ENCODE peak calls at places on chromosomes 3 and 15, in nine cellular contexts. X, P, L, T, R, V, U, E and O are unnamed samples.

GRCh38 chr3:46705022-46705530 is 3.9 kb downstream of the TMIE start:
- DNase-seq in X (peak; percentile 70), P (peak; percentile 71), L (peak; percentile 93), T (peak; percentile 75), R (no peak), V (peak; percentile 58), U (peak; percentile 59), E (peak; percentile 49), O (peak; percentile 61)

GRCh38 chr15:82849556-82850241 is 40.3 kb downstream of the WHAMM start:
- DNase-seq in X (no peak), P (peak; percentile 74), L (peak; percentile 96), T (peak; percentile 87), R (peak; percentile 84), V (peak; percentile 85), U (peak; percentile 74), E (peak; percentile 50), O (peak; percentile 73)

GRCh38 chr3:144273611-144274010 is 302.0 kb downstream of the DIPK2A start:
- DNase-seq in X (no peak), P (no peak), L (no peak), T (no peak), R (no peak), V (no peak), U (peak; percentile 15), E (no peak), O (no peak)

GRCh38 chr3:126202281-126203079 is 22.1 kb upstream of the ALDH1L1 start:
- DNase-seq in X (no peak), P (no peak), L (no peak), T (no peak), R (no peak), V (peak; percentile 64), U (no peak), E (no peak), O (no peak)

GRCh38 chr3:160748787-160749186 is 7.2 kb upstream of the PPM1L start:
- DNase-seq in X (no peak), P (no peak), L (no peak), T (no peak), R (no peak), V (no peak), U (no peak), E (no peak), O (no peak)

GRCh38 chr3:124107491-124107890 is 115.6 kb upstream of the ROPN1 start:
- DNase-seq in X (no peak), P (no peak), L (no peak), T (no peak), R (no peak), V (no peak), U (no peak), E (no peak), O (no peak)

GRCh38 chr3:128226794-128227399 is 73.6 kb downstream of the EEFSEC start:
- DNase-seq in X (no peak), P (peak; percentile 49), L (peak; percentile 90), T (peak; percentile 32), R (peak; percentile 10), V (peak; percentile 55), U (peak; percentile 7), E (peak; percentile 38), O (no peak)

GRCh38 chr3:64048631-64049061 is 25.4 kb upstream of the PSMD6 start:
- DNase-seq in X (no peak), P (no peak), L (peak; percentile 55), T (no peak), R (no peak), V (no peak), U (peak; percentile 16), E (no peak), O (no peak)

GRCh38 chr3:183108002-183108449 is 8.7 kb upstream of the MCCC1 start:
- DNase-seq in X (no peak), P (no peak), L (no peak), T (no peak), R (no peak), V (peak; percentile 35), U (peak; percentile 44), E (no peak), O (no peak)

GRCh38 chr3:78847203-78847602 is 920.6 kb downstream of the ROBO1 start:
- DNase-seq in X (no peak), P (no peak), L (no peak), T (no peak), R (no peak), V (no peak), U (no peak), E (no peak), O (no peak)

GRCh38 chr3:105354429-105354828 is 12.3 kb upstream of the ALCAM start:
- DNase-seq in X (no peak), P (no peak), L (peak; percentile 78), T (no peak), R (no peak), V (no peak), U (no peak), E (no peak), O (no peak)

GRCh38 chr15:89143503-89144162 is 55.4 kb downstream of the ABHD2 start:
- DNase-seq in X (no peak), P (no peak), L (no peak), T (no peak), R (no peak), V (peak; percentile 93), U (peak; percentile 90), E (no peak), O (no peak)

GRCh38 chr3:31841515-31841914 is 139.5 kb downstream of the OSBPL10 start:
- DNase-seq in X (no peak), P (no peak), L (no peak), T (no peak), R (no peak), V (no peak), U (no peak), E (no peak), O (no peak)

DNA sequence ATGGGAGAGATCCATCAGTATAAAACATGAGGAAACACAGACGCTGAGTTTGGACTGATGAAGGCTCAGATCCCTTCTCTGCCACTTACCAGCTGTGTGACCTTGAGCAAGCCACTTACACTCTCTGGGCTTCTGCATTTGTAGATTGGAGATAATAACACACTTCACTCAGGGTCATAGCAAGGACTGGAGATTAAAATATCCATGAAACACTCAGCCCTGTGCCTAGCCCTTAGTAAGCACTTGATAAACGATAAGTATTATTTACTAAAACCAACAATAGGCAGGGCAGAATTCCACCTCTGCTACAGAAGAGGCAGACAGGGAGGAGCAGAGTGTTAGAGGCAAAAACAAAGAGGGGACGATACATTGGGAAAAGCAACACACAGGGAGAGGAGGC is 420.5 kb upstream of the WNT5A start:
- DNase-seq in X (no peak), P (no peak), L (no peak), T (no peak), R (no peak), V (no peak), U (no peak), E (no peak), O (no peak)
- H3K27ac ChIP-seq in X (no peak overlapping the region), P (no peak overlapping the region), L (no peak overlapping the region), T (no peak overlapping the region), R (no peak overlapping the region), V (no peak overlapping the region), U (no peak overlapping the region), E (no peak overlapping the region), O (no peak overlapping the region)

GRCh38 chr3:132289311-132289710 is 27.9 kb upstream of the ACP3 start:
- DNase-seq in X (no peak), P (no peak), L (no peak), T (no peak), R (no peak), V (no peak), U (no peak), E (no peak), O (no peak)
- TF ChIP-seq CTCF in X (no peak), P (no peak), L (no peak), T (no peak), R (no peak), V (no peak), U (no peak), E (no peak), O (no peak)

DNA sequence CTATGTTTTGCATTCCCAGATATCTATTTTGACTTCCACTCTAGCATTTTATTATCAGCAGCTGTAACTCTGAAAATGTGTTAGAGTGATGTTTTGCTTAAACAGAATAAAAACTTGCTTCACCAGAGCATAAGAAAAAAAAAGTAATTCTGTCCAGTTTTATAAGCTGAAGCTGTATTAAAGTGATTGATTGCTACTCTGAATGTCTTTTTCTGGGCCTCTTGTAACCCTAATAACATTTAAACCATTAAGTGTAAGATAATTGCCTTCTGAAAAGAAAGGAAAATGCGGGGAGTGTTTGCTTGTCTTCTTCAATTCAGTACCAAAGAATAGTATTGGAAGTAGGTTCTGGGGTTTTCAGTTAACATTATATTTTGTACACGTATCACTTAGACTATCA is 57.9 kb upstream of the UBE2E1 start:
- DNase-seq in X (no peak), P (no peak), L (no peak), T (no peak), R (no peak), V (no peak), U (no peak), E (no peak), O (no peak)
- H3K27ac ChIP-seq in X (no peak overlapping the region), P (no peak overlapping the region), L (no peak overlapping the region), T (no peak overlapping the region), R (no peak overlapping the region), V (no peak overlapping the region), U (no peak overlapping the region), E (no peak overlapping the region), O (no peak overlapping the region)

GRCh38 chr3:133781570-133781969 is 24.0 kb upstream of the SRPRB start:
- DNase-seq in X (no peak), P (no peak), L (no peak), T (no peak), R (no peak), V (no peak), U (no peak), E (no peak), O (no peak)
- TF ChIP-seq CTCF in X (no peak), P (no peak), L (no peak), T (no peak), R (no peak), V (no peak), U (no peak), E (no peak), O (no peak)

GRCh38 chr15:51414256-51414860 is 72.9 kb downstream of the GLDN start:
- DNase-seq in X (no peak), P (no peak), L (no peak), T (no peak), R (no peak), V (no peak), U (no peak), E (no peak), O (no peak)
- H3K27ac ChIP-seq in X (no peak overlapping the region), P (no peak overlapping the region), L (no peak overlapping the region), T (no peak overlapping the region), R (no peak overlapping the region), V (no peak overlapping the region), U (no peak overlapping the region), E (no peak overlapping the region), O (no peak overlapping the region)

GRCh38 chr3:159263750-159264561 is 462.1 kb downstream of the MFSD1 start:
- DNase-seq in X (no peak), P (no peak), L (peak; percentile 59), T (peak; percentile 30), R (peak; percentile 31), V (peak; percentile 48), U (peak; percentile 46), E (peak; percentile 55), O (no peak)

GRCh38 chr3:159265705-159266104 is 463.9 kb downstream of the MFSD1 start:
- DNase-seq in X (no peak), P (no peak), L (no peak), T (no peak), R (no peak), V (peak; percentile 4), U (no peak), E (no peak), O (no peak)

GRCh38 chr3:159271799-159272512 is 470.1 kb downstream of the MFSD1 start:
- DNase-seq in X (no peak), P (no peak), L (no peak), T (no peak), R (no peak), V (no peak), U (no peak), E (no peak), O (no peak)

GRCh38 chr3:159266779-159267178 is 464.9 kb downstream of the MFSD1 start:
- DNase-seq in X (no peak), P (no peak), L (peak; percentile 90), T (no peak), R (peak; percentile 26), V (peak; percentile 63), U (peak; percentile 6), E (peak; percentile 15), O (no peak)
- TF ChIP-seq CTCF in X (peak; percentile 37), P (peak; percentile 34), L (peak; percentile 86), T (no peak), R (peak; percentile 31), V (peak; percentile 69), U (peak; percentile 43), E (no peak), O (no peak)